ENCODE peak calls at places on chromosome 15, in eight cellular contexts. Z, K, F, C, G, X, V and M are unnamed samples.

GRCh38 chr15:84893607-84894006 is 9.1 kb downstream of the SLC28A1 start:
- DNase-seq in Z (no peak), K (no peak), F (no peak), C (no peak), G (no peak), X (no peak), V (no peak), M (no peak)

GRCh38 chr15:44794072-44794471 is 57.7 kb downstream of the TRIM69 start:
- DNase-seq in Z (no peak), K (no peak), F (no peak), C (no peak), G (no peak), X (no peak), V (no peak), M (no peak)

GRCh38 chr15:40894689-40895308 is 549 bp downstream of the VPS18 start:
- DNase-seq in Z (no peak), K (peak), F (peak), C (peak), G (no peak), X (peak), V (no peak), M (no peak)

GRCh38 chr15:43198992-43199391 is 13.8 kb downstream of the CCNDBP1 start:
- DNase-seq in Z (no peak), K (no peak), F (no peak), C (no peak), G (no peak), X (no peak), V (no peak), M (no peak)

GRCh38 chr15:79440355-79440908 is 8.3 kb downstream of the MINAR1 start:
- DNase-seq in Z (no peak), K (no peak), F (no peak), C (no peak), G (no peak), X (peak), V (no peak), M (no peak)

GRCh38 chr15:59273266-59273665 is 66.6 kb downstream of the LDHAL6B start:
- DNase-seq in Z (no peak), K (no peak), F (no peak), C (no peak), G (no peak), X (no peak), V (no peak), M (no peak)

GRCh38 chr15:71736286-71736947 is 73.9 kb upstream of the NR2E3 start:
- DNase-seq in Z (no peak), K (no peak), F (no peak), C (no peak), G (no peak), X (no peak), V (no peak), M (no peak)

GRCh38 chr15:71800190-71800589 is 10.2 kb upstream of the NR2E3 start:
- DNase-seq in Z (no peak), K (no peak), F (no peak), C (no peak), G (no peak), X (no peak), V (no peak), M (no peak)

GRCh38 chr15:25675396-25675795 is 187.7 kb downstream of the ATP10A start:
- DNase-seq in Z (no peak), K (no peak), F (no peak), C (no peak), G (no peak), X (no peak), V (no peak), M (no peak)

GRCh38 chr15:88814393-88814792 is 11.2 kb downstream of the ACAN start:
- DNase-seq in Z (no peak), K (no peak), F (no peak), C (no peak), G (no peak), X (no peak), V (no peak), M (no peak)

GRCh38 chr15:66115568-66116206 is 137.9 kb downstream of the MEGF11 start:
- DNase-seq in Z (no peak), K (no peak), F (no peak), C (no peak), G (peak), X (peak), V (no peak), M (no peak)

GRCh38 chr15:60471314-60471713 is 7.6 kb downstream of the ICE2 start:
- DNase-seq in Z (no peak), K (no peak), F (no peak), C (no peak), G (no peak), X (no peak), V (no peak), M (no peak)

GRCh38 chr15:73717802-73718201 is 33.6 kb downstream of the CD276 start:
- DNase-seq in Z (no peak), K (no peak), F (no peak), C (no peak), G (no peak), X (peak), V (no peak), M (no peak)

GRCh38 chr15:49096090-49096750 is 50.0 kb upstream of the SECISBP2L start:
- DNase-seq in Z (peak), K (no peak), F (no peak), C (no peak), G (no peak), X (no peak), V (no peak), M (no peak)

GRCh38 chr15:62445244-62445643 is 280.2 kb upstream of the C2CD4B start:
- DNase-seq in Z (no peak), K (no peak), F (no peak), C (no peak), G (no peak), X (no peak), V (no peak), M (no peak)

GRCh38 chr15:57227899-57228298 is 148.4 kb upstream of the CGNL1 start:
- DNase-seq in Z (no peak), K (no peak), F (no peak), C (no peak), G (no peak), X (no peak), V (no peak), M (no peak)

GRCh38 chr15:68871507-68871906 is 50.8 kb upstream of the ANP32A start:
- DNase-seq in Z (no peak), K (no peak), F (no peak), C (no peak), G (no peak), X (no peak), V (no peak), M (no peak)

GRCh38 chr15:73388256-73388781 is 19.6 kb upstream of the HCN4 start:
- DNase-seq in Z (no peak), K (peak), F (peak), C (no peak), G (no peak), X (peak), V (no peak), M (no peak)

GRCh38 chr15:57551717-57552677 is 39.7 kb upstream of the MYZAP start:
- DNase-seq in Z (no peak), K (peak), F (peak), C (peak), G (no peak), X (peak), V (peak), M (no peak)

GRCh38 chr15:93830221-93830765 is 401.1 kb upstream of the MCTP2 start:
- DNase-seq in Z (no peak), K (no peak), F (no peak), C (no peak), G (no peak), X (no peak), V (no peak), M (no peak)

GRCh38 chr15:45407786-45408185 is 29.4 kb upstream of the GATM start:
- DNase-seq in Z (no peak), K (no peak), F (no peak), C (no peak), G (no peak), X (no peak), V (no peak), M (no peak)

GRCh38 chr15:60392986-60393811 is 4.6 kb downstream of the ANXA2 start:
- DNase-seq in Z (peak), K (peak), F (peak), C (no peak), G (no peak), X (no peak), V (peak), M (no peak)

GRCh38 chr15:62779041-62779810 is 263.3 kb upstream of the TPM1 start:
- DNase-seq in Z (no peak), K (no peak), F (no peak), C (no peak), G (no peak), X (no peak), V (peak), M (no peak)

GRCh38 chr15:40929730-40930429 is 740 bp downstream of the DLL4 start:
- DNase-seq in Z (no peak), K (no peak), F (no peak), C (no peak), G (no peak), X (peak), V (peak), M (no peak)

GRCh38 chr15:69219690-69220089 is 59.3 kb downstream of the GLCE start:
- DNase-seq in Z (peak), K (no peak), F (no peak), C (no peak), G (no peak), X (no peak), V (no peak), M (no peak)

GRCh38 chr15:44137750-44138149 is 57.3 kb downstream of the FRMD5 start:
- DNase-seq in Z (no peak), K (peak), F (no peak), C (no peak), G (no peak), X (no peak), V (no peak), M (no peak)

GRCh38 chr15:97972366-97972765 is 11.9 kb downstream of the ARRDC4 start:
- DNase-seq in Z (no peak), K (no peak), F (no peak), C (no peak), G (no peak), X (no peak), V (no peak), M (no peak)

GRCh38 chr15:61084944-61085367 is 144.1 kb downstream of the RORA start:
- DNase-seq in Z (no peak), K (no peak), F (no peak), C (no peak), G (no peak), X (peak), V (peak), M (no peak)

GRCh38 chr15:80953001-80953952 is 36.3 kb downstream of the MESD start:
- DNase-seq in Z (no peak), K (no peak), F (no peak), C (no peak), G (no peak), X (no peak), V (no peak), M (no peak)

GRCh38 chr15:68419301-68420175 is 12.4 kb downstream of the ITGA11 start:
- DNase-seq in Z (peak), K (no peak), F (no peak), C (no peak), G (no peak), X (no peak), V (peak), M (no peak)

GRCh38 chr15:23564798-23565394 is 578 bp upstream of the MKRN3 start:
- DNase-seq in Z (no peak), K (no peak), F (no peak), C (no peak), G (no peak), X (no peak), V (no peak), M (no peak)

GRCh38 chr15:77897896-77898406 is 179.6 kb downstream of the TBC1D2B start:
- DNase-seq in Z (no peak), K (no peak), F (no peak), C (no peak), G (no peak), X (no peak), V (no peak), M (no peak)

GRCh38 chr15:41969851-41970431 is 2.4 kb downstream of the EHD4 start:
- DNase-seq in Z (peak), K (no peak), F (no peak), C (no peak), G (no peak), X (no peak), V (no peak), M (peak)

GRCh38 chr15:41970456-41970855 is 1.9 kb downstream of the EHD4 start:
- DNase-seq in Z (peak), K (no peak), F (no peak), C (no peak), G (no peak), X (no peak), V (no peak), M (no peak)

GRCh38 chr15:41972341-41973237 is at the start of gene EHD4:
- DNase-seq in Z (peak), K (peak), F (peak), C (peak), G (peak), X (peak), V (peak), M (peak)

GRCh38 chr15:41971089-41971892 is 1.1 kb downstream of the EHD4 start:
- DNase-seq in Z (peak), K (peak), F (peak), C (no peak), G (peak), X (peak), V (peak), M (peak)

DNA sequence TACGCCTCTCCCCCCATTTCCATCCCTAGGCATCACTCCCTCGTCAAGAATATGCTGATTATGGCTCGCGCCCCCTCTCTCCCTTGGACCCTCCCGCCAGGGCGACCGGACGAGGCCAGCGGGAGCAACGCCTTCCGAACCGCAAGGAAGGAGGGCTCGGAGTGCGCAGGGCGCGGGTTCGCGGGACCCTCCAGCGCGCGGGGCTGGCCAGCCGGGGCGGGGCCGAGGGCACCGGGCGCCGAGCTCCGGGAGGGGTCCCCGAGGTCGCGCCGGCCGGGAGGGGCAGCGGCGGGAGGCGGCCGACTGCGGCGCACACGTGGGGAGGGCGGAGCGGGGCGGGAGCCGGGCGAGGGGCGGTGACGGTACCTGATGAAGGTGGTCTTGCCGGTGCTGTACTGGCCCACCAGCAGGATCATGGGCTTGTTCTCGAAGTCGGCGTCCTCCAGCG is 440 bp downstream of the EHD4 start:
- DNase-seq in Z (peak), K (no peak), F (peak), C (no peak), G (no peak), X (peak), V (no peak), M (no peak)
- TF ChIP-seq CTCF in Z (no peak), K (no peak), F (no peak), C (no peak), G (no peak), X (no peak), V (no peak), M (no peak)

DNA sequence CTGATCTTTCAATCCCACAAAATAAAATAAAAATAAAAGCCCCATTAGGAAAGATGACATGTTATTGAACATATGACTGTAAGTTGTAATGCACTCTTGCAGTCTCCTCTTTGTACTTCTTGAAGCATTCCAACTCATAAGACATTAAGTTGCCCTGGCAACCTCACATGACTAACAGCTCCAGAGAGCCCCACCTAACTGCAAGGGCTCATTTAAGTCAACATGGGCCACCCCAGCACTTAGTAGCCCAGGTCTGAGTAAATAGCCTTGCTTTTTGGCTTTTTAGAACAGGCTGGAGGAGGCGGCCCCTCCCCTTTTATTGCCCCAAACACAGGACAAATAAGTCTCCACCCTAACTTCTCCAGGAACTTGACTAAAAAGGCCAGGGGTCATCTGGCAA is 135.1 kb downstream of the TMCO5A start:
- DNase-seq in Z (no peak), K (peak), F (peak), C (no peak), G (no peak), X (no peak), V (peak), M (no peak)
- H3K4me3 ChIP-seq in Z (no peak), K (peak), F (peak), C (peak), G (no peak), X (no peak), V (peak), M (no peak)

GRCh38 chr15:63968700-63969099 is 77.6 kb downstream of the DAPK2 start:
- DNase-seq in Z (no peak), K (no peak), F (no peak), C (no peak), G (no peak), X (no peak), V (no peak), M (no peak)
- TF ChIP-seq CTCF in Z (no peak), K (no peak), F (no peak), C (no peak), G (no peak), X (no peak), V (no peak), M (no peak)

GRCh38 chr15:51735611-51736010 is 1.8 kb downstream of the LYSMD2 start:
- DNase-seq in Z (no peak), K (no peak), F (no peak), C (no peak), G (peak), X (no peak), V (no peak), M (no peak)
- H3K4me3 ChIP-seq in Z (no peak), K (no peak), F (no peak), C (no peak), G (no peak), X (no peak), V (no peak), M (peak)

DNA sequence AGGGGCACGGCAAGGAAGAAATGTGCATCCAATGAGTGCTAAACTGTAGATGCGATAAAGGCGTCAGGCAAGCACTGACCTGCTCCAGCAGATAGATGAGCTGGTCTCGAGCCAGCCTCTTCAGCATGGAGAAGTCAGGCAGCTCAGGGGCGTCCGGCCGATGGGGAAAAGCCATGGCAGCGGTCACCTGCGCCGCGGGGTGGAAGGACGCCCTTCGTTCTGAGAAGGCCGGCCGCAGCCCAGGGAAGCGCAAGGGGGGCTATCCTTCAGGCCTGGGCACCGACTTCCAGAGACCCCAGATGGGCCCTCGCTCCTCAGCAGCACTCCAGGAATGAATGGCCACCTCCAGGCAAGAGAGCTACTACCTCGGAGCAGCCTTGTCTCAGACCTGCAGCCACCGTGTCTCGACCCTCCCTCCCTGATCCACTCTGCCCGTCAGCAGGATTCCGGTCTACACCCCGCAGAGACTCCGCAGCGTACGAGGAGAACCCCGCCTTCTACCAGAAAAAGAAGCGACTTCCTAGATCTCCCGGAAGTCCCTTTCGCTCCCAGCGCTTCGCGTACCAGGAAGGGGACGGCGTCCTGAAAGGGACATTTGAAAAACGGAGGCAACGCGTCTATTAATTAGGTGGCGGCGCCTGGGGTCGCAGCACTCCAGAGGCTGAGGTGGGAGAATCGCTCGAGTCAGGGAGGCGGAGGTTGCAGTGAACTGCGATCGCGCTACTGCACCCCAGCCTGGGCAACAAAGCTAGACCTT is at the start of gene VPS33B:
- DNase-seq in Z (peak), K (peak), F (peak), C (peak), G (peak), X (peak), V (peak), M (peak)
- TF ChIP-seq CTCF in Z (no peak), K (no peak), F (no peak), C (no peak), G (no peak), X (no peak), V (no peak), M (no peak)

GRCh38 chr15:30922469-30923311 is 19.0 kb downstream of the FAN1 start:
- DNase-seq in Z (no peak), K (no peak), F (no peak), C (no peak), G (no peak), X (peak), V (no peak), M (no peak)
- H3K4me3 ChIP-seq in Z (no peak), K (no peak), F (no peak), C (no peak), G (no peak), X (peak), V (no peak), M (no peak)

DNA sequence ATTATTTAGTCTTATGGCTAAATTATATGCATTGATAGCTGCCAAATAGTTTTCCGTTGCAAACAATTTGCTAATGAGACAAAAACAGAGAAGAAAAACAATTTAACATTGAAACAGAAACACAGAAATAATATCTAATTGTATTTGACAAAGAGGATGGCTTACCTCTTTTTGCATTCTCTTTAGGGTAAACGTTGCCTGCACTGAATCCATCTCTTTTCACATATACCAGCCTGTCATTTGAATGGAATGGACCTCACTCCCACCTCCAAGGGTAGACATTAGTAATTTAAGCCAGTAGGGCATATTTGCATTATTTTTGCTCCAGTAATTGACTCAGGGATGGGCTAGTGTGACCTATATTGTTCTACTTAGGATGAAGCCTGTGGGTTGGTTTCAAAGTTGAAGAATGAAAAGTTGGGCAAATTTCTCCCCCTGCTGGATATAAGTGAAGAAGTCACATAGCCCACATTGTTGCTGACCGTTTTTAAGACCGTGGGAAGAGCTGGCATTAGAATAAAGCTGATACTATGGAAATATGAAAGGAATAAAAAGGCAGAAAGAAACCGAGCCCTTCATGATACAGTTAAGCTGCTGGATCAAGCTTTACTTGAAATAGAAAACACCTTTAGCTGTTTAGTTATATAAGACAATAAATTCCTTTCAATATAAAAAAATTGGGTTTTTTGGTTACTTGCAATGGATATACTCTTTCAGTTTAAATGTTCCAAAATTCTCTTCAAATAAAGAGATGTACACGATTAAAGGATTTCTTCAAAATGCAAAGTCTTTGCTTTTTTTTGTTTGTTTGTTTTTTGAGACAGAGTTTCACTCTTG is 26.9 kb downstream of the PIERCE2 start:
- DNase-seq in Z (no peak), K (peak), F (peak), C (peak), G (no peak), X (peak), V (no peak), M (peak)
- TF ChIP-seq CTCF in Z (peak), K (peak), F (peak), C (peak), G (peak), X (peak), V (peak), M (peak)